ENCODE peak calls at places on chromosomes 1 and 21, in seven cellular contexts. V is heart right ventricle, G is AG10803, P is DND-41, Y is kidney epithelial cell, M is astrocyte of the cerebellum, W is HL-60. N is an unnamed sample.

GRCh38 chr1:204081791-204082513 is 9.0 kb downstream of the SOX13 start:
- DNase-seq in V (no peak), G (no peak), P (no peak), Y (no peak), M (no peak), W (no peak), N (no peak)

GRCh38 chr1:46455951-46456350 is 33.7 kb upstream of the DMBX1 start:
- DNase-seq in V (no peak), G (no peak), P (no peak), Y (no peak), M (no peak), W (no peak), N (no peak)

GRCh38 chr1:32773018-32773763 is 44.0 kb downstream of the YARS1 start:
- DNase-seq in V (peak; percentile 77), G (peak; percentile 72), P (peak; percentile 76), Y (no peak), M (no peak), W (peak; percentile 76), N (peak; percentile 49)

GRCh38 chr1:185645201-185645640 is 89.0 kb upstream of the HMCN1 start:
- DNase-seq in V (no peak), G (peak; percentile 75), P (no peak), Y (no peak), M (no peak), W (no peak), N (no peak)

GRCh38 chr1:159000627-159001026 is 9.1 kb upstream of the IFI16 start:
- DNase-seq in V (peak; percentile 90), G (peak; percentile 92), P (no peak), Y (peak; percentile 71), M (peak; percentile 94), W (no peak), N (peak; percentile 92)

GRCh38 chr1:175192111-175192629 is 406 bp downstream of the KIAA0040 start:
- DNase-seq in V (peak; percentile 82), G (no peak), P (peak; percentile 20), Y (no peak), M (no peak), W (no peak), N (no peak)

GRCh38 chr21:37516998-37517397 is 150.4 kb downstream of the DYRK1A start:
- DNase-seq in V (no peak), G (no peak), P (no peak), Y (no peak), M (no peak), W (no peak), N (no peak)

GRCh38 chr1:3652538-3653285 is 396 bp downstream of the TP73 start:
- DNase-seq in V (no peak), G (no peak), P (peak; percentile 27), Y (no peak), M (no peak), W (no peak), N (no peak)

GRCh38 chr1:7610936-7611335 is 160.2 kb upstream of the VAMP3 start:
- DNase-seq in V (no peak), G (no peak), P (no peak), Y (no peak), M (no peak), W (no peak), N (no peak)

GRCh38 chr1:118744420-118744819 is 243.7 kb downstream of the TBX15 start:
- DNase-seq in V (no peak), G (no peak), P (no peak), Y (no peak), M (no peak), W (no peak), N (no peak)

GRCh38 chr1:167543566-167543965 is 10.0 kb downstream of the CREG1 start:
- DNase-seq in V (no peak), G (no peak), P (no peak), Y (no peak), M (no peak), W (no peak), N (no peak)

GRCh38 chr1:162991444-162991843 is 77.7 kb upstream of the RGS4 start:
- DNase-seq in V (no peak), G (no peak), P (no peak), Y (no peak), M (no peak), W (no peak), N (no peak)

GRCh38 chr1:1598720-1599029 is 1.3 kb downstream of the FNDC10 start:
- DNase-seq in V (no peak), G (no peak), P (no peak), Y (no peak), M (no peak), W (no peak), N (no peak)

GRCh38 chr21:35677298-35677841 is 383.0 kb downstream of the SETD4 start:
- DNase-seq in V (no peak), G (no peak), P (peak; percentile 38), Y (no peak), M (no peak), W (no peak), N (no peak)

GRCh38 chr1:66168467-66168887 is 365.5 kb upstream of the SGIP1 start:
- DNase-seq in V (no peak), G (peak; percentile 49), P (no peak), Y (peak; percentile 14), M (peak; percentile 31), W (no peak), N (no peak)

GRCh38 chr1:185495017-185495416 is 178.0 kb upstream of the IVNS1ABP start:
- DNase-seq in V (no peak), G (no peak), P (no peak), Y (no peak), M (no peak), W (no peak), N (no peak)

GRCh38 chr1:30752651-30752908 is 5.0 kb downstream of the LAPTM5 start:
- DNase-seq in V (no peak), G (no peak), P (no peak), Y (no peak), M (no peak), W (no peak), N (no peak)

GRCh38 chr1:238177960-238178359 is 287.2 kb upstream of the ZP4 start:
- DNase-seq in V (no peak), G (no peak), P (no peak), Y (no peak), M (peak; percentile 88), W (no peak), N (no peak)

GRCh38 chr1:169368406-169368769 is 393 bp downstream of the BLZF1 start:
- DNase-seq in V (no peak), G (peak; percentile 17), P (peak; percentile 34), Y (no peak), M (no peak), W (peak; percentile 23), N (no peak)

GRCh38 chr1:228151526-228151925 is 1.8 kb downstream of the GJC2 start:
- DNase-seq in V (no peak), G (no peak), P (no peak), Y (no peak), M (no peak), W (no peak), N (no peak)

GRCh38 chr1:165875171-165875570 is 47.8 kb downstream of the UCK2 start:
- DNase-seq in V (no peak), G (no peak), P (peak; percentile 55), Y (no peak), M (no peak), W (peak; percentile 72), N (no peak)

GRCh38 chr1:165874643-165875042 is 47.2 kb downstream of the UCK2 start:
- DNase-seq in V (no peak), G (no peak), P (no peak), Y (no peak), M (no peak), W (no peak), N (no peak)

GRCh38 chr1:165873481-165873880 is 46.1 kb downstream of the UCK2 start:
- DNase-seq in V (no peak), G (no peak), P (no peak), Y (no peak), M (no peak), W (no peak), N (no peak)

GRCh38 chr1:165869343-165869742 is 41.9 kb downstream of the UCK2 start:
- DNase-seq in V (no peak), G (no peak), P (no peak), Y (no peak), M (no peak), W (no peak), N (no peak)

GRCh38 chr1:165871311-165872067 is 44.1 kb downstream of the UCK2 start:
- DNase-seq in V (peak; percentile 55), G (peak; percentile 34), P (peak; percentile 99), Y (no peak), M (peak; percentile 55), W (peak; percentile 96), N (no peak)
- TF ChIP-seq CTCF in V (peak; percentile 67), G (peak; percentile 26), P (peak; percentile 83), Y (peak; percentile 45), M (peak; percentile 28), W (peak; percentile 44), N (peak; percentile 25)

GRCh38 chr1:55212349-55213028 is 2.7 kb downstream of the USP24 start:
- DNase-seq in V (no peak), G (no peak), P (peak; percentile 12), Y (no peak), M (no peak), W (peak; percentile 28), N (no peak)
- H3K4me3 ChIP-seq in V (no peak overlapping the region), G (no peak overlapping the region), P (peak overlapping the region; percentile 66), Y (no peak overlapping the region), M (no peak overlapping the region), W (peak overlapping the region; percentile 89), N (peak overlapping the region; percentile 82)

GRCh38 chr1:13513885-13514546 is at the start of gene LRRC38:
- DNase-seq in V (peak; percentile 6), G (no peak), P (peak; percentile 88), Y (no peak), M (no peak), W (peak; percentile 9), N (no peak)
- TF ChIP-seq CTCF in V (no peak), G (no peak), P (peak; percentile 81), Y (no peak), M (no peak), W (no peak), N (no peak)

GRCh38 chr1:81998165-81998564 is 197.4 kb downstream of the ADGRL2 start:
- DNase-seq in V (peak; percentile 6), G (no peak), P (no peak), Y (no peak), M (no peak), W (no peak), N (no peak)
- H3K4me3 ChIP-seq in V (no peak overlapping the region), G (no peak overlapping the region), P (no peak overlapping the region), Y (no peak overlapping the region), M (no peak overlapping the region), W (no peak overlapping the region), N (no peak overlapping the region)

GRCh38 chr1:201042663-201043461 is 19.3 kb upstream of the KIF21B start:
- DNase-seq in V (peak; percentile 55), G (peak; percentile 68), P (peak; percentile 70), Y (no peak), M (peak; percentile 53), W (peak; percentile 71), N (peak; percentile 30)
- TF ChIP-seq CTCF in V (peak; percentile 86), G (peak; percentile 85), P (peak; percentile 95), Y (peak; percentile 89), M (peak; percentile 93), W (peak; percentile 85), N (peak; percentile 79)

DNA sequence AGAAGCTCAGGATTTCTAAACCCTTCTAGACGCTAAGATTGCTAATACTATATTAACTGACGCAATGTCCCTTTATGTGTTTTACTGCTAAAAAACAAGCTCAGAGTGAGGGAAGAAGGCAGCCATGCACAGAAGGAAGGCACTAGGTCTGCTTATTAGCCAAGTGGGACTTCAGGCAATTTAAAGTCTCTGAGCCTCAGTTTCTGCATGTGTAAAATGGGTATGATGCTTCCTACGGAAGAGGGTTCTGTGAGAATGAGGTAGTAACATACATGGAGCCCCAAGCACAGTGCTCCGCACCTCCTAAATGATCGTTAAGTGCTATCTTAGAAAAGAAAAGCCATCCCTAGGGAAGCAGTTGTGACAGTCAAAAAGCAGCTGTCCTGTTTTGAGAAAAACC is 16.9 kb downstream of the MIS18A start:
- DNase-seq in V (no peak), G (no peak), P (no peak), Y (no peak), M (no peak), W (peak; percentile 19), N (no peak)
- H3K4me3 ChIP-seq in V (no peak overlapping the region), G (no peak overlapping the region), P (no peak overlapping the region), Y (no peak overlapping the region), M (no peak overlapping the region), W (no peak overlapping the region), N (no peak overlapping the region)